ENCODE peak calls at places on chromosome 15, in seven cellular contexts. J, N, L, Q, U, S and X are unnamed samples.

GRCh38 chr15:82543155-82543554 is 2.9 kb upstream of the RPS17 start:
- DNase-seq in Q (peak), S (no peak), N (no peak), U (no peak), J (no peak), L (peak), X (no peak)

GRCh38 chr15:85171736-85172135 is 190.1 kb downstream of the PDE8A start:
- DNase-seq in L (no peak), N (no peak), J (no peak), U (no peak), Q (no peak), S (no peak), X (no peak)

GRCh38 chr15:101244039-101244781 is 7.6 kb downstream of the CHSY1 start:
- DNase-seq in N (no peak), J (no peak), U (no peak), S (no peak), Q (peak), L (no peak), X (no peak)

GRCh38 chr15:86296762-86297161 is 217.1 kb downstream of the AGBL1 start:
- DNase-seq in N (no peak), U (no peak), J (no peak), S (no peak), Q (no peak), L (no peak), X (no peak)

GRCh38 chr15:82535566-82536408 is 4.5 kb downstream of the RPS17 start:
- DNase-seq in J (peak), L (peak), Q (no peak), S (no peak), U (no peak), N (no peak), X (no peak)

GRCh38 chr15:56759450-56759845 is 26.1 kb upstream of the ZNF280D start:
- DNase-seq in U (peak), S (no peak), N (peak), L (peak), J (no peak), Q (peak), X (no peak)

GRCh38 chr15:90814193-90814811 is 54.1 kb upstream of the FURIN start:
- DNase-seq in J (no peak), S (no peak), Q (no peak), U (no peak), N (no peak), L (no peak), X (no peak)

GRCh38 chr15:38486946-38487345 is 33.0 kb downstream of the FAM98B start:
- DNase-seq in Q (no peak), S (no peak), N (no peak), U (no peak), J (no peak), L (no peak), X (no peak)

GRCh38 chr15:34773013-34773412 is 18.2 kb upstream of the GJD2 start:
- DNase-seq in N (no peak), L (no peak), Q (no peak), U (no peak), J (no peak), S (no peak), X (no peak)

GRCh38 chr15:69987492-69988482 is 109.9 kb downstream of the TLE3 start:
- DNase-seq in S (no peak), U (no peak), J (no peak), N (no peak), Q (no peak), L (peak), X (no peak)

GRCh38 chr15:39025331-39025730 is 460.7 kb upstream of the RASGRP1 start:
- DNase-seq in S (no peak), U (no peak), N (no peak), L (peak), Q (peak), J (no peak), X (no peak)

GRCh38 chr15:76274226-76274625 is 37.0 kb downstream of the ETFA start:
- DNase-seq in N (no peak), L (peak), U (no peak), J (no peak), S (no peak), Q (peak), X (no peak)

GRCh38 chr15:36953346-36953745 is 147.0 kb downstream of the MEIS2 start:
- DNase-seq in U (no peak), Q (peak), N (no peak), S (no peak), J (no peak), L (no peak), X (no peak)

GRCh38 chr15:82968066-82968465 is 15.5 kb upstream of the HOMER2 start:
- DNase-seq in U (no peak), L (peak), N (no peak), J (no peak), Q (peak), S (no peak), X (no peak)

GRCh38 chr15:70856177-70856883 is 2.4 kb upstream of the LARP6 start:
- DNase-seq in L (peak), S (no peak), N (no peak), Q (peak), U (no peak), J (no peak), X (no peak)

GRCh38 chr15:57443486-57443885 is 67.2 kb downstream of the CGNL1 start:
- DNase-seq in J (no peak), Q (no peak), U (no peak), N (no peak), L (no peak), S (no peak), X (no peak)

GRCh38 chr15:51625236-51625635 is 2.7 kb upstream of the DMXL2 start:
- DNase-seq in S (no peak), J (no peak), U (no peak), N (no peak), Q (no peak), L (no peak), X (no peak)

GRCh38 chr15:79540551-79540950 is 108.4 kb downstream of the MINAR1 start:
- DNase-seq in U (no peak), Q (no peak), N (no peak), J (no peak), S (no peak), L (no peak), X (no peak)
- TF ChIP-seq CTCF in U (no peak), Q (no peak), N (no peak), J (no peak), S (peak), L (no peak), X (no peak)

DNA sequence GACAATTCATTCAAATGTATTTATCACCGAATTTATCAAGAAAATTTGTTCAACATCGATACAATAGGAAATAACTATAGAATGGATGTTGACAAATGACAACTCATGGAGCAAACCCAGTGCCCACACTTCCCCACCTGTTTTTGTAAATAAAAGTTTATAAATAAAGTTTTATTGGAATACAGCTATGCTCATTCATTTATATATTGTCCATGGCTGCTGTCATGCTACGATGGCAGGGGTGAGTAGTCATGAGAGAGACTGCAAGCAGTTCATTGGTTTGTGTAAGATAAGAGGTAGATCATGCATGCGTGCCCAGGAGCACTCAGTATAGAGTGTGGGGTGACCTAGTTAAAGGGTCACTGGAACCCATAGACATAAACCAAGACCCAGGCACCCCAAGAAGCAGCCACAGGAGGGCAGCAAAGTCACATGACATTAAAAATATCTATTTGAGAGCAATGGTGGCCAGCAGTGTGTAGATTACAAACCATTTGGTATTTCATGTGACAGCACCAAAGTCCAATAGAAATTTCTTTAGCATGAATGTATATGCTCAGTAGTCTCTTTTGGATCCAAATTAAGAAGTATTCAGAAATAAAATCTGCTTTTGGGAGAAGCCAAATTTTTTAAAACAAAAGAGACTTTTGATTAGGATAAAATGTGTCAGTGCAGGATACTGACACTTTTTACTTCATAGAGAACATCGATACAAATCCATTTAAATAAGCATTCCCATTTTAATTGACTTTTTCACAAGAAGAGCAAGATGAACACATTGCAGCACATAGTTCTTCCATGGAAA is 794.8 kb downstream of the MCTP2 start:
- DNase-seq in J (no peak), L (peak), S (peak), U (peak), Q (peak), N (peak), X (no peak)
- TF ChIP-seq CTCF in J (no peak), L (peak), S (peak), U (no peak), Q (peak), N (peak), X (no peak)

DNA sequence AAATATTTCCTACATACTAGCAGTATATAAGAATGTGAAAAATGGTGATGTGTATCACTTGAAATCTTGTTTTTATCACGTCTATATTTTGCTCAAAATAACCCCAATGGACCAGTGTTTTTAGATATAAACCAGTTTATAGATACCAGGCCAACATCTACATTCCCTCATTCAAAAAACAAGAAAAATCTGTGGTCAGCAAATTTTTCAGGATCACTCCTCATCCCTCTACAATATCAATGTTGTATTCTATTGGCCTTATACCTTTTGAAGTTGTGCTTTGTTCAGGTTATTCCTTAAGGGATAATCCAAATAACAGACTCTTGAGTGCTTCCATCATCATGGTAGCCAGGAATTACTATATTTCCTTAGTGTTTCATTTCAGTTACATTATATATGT is 332.9 kb upstream of the ARRDC4 start:
- DNase-seq in N (no peak), U (no peak), J (no peak), L (no peak), Q (no peak), S (no peak), X (no peak)
- TF ChIP-seq CTCF in N (no peak), U (no peak), J (no peak), L (no peak), Q (no peak), S (no peak), X (no peak)

GRCh38 chr15:74786659-74787165 is 4.8 kb downstream of the CSK start:
- DNase-seq in N (peak), S (no peak), Q (no peak), J (no peak), U (no peak), L (no peak), X (no peak)

GRCh38 chr15:74785716-74786032 is 3.8 kb downstream of the CSK start:
- DNase-seq in Q (no peak), N (no peak), J (no peak), S (no peak), U (no peak), L (no peak), X (no peak)

GRCh38 chr15:74784426-74784825 is 2.5 kb downstream of the CSK start:
- DNase-seq in S (no peak), Q (no peak), N (no peak), U (no peak), L (no peak), J (no peak), X (no peak)

GRCh38 chr15:74783808-74784175 is 1.9 kb downstream of the CSK start:
- DNase-seq in Q (no peak), S (no peak), U (no peak), N (no peak), J (no peak), L (no peak), X (no peak)

DNA sequence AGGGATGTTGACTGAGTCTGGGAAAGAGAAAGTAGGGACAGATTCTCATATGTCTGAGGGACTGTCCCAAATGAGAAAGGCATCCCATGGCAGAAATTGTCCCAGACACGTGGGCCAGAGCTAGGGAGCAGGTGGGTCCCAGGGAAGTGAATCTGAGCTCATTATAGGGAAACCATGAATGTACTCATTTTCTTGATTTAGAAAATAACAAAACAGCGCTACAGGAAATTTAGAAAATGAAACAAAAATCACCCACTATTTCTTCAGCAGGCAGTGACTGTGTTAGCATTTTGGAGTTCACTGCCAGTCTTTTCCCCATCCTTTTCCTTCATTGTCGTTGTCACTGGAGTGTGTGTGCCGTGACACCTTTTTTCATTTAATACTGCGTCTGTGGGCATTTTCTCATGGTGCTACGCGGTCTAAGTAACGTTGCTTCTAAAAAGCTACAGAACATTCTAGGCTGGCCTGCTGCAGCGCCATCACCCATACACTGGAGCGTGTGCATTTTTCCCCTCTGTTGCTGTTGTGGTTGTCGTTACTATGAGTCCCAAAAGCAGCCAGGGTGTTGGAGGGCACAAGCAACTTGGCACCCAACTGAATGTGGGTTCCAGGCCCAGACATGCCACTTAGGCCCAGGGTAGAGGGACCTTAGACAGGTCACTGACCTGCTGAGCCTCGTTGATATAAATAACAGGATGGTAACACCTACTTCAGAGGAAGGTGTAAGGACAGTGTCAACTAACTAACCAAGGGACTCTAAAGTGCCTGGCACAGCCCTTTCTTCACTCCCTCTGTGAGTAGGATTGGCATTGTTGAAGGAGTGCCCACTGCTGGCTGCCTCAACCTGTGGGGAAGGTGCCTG is 3.2 kb downstream of the CSK start:
- DNase-seq in J (no peak), L (no peak), S (no peak), N (no peak), Q (no peak), U (no peak), X (peak)
- TF ChIP-seq CTCF in J (no peak), L (no peak), S (no peak), N (no peak), Q (no peak), U (no peak), X (peak)

DNA sequence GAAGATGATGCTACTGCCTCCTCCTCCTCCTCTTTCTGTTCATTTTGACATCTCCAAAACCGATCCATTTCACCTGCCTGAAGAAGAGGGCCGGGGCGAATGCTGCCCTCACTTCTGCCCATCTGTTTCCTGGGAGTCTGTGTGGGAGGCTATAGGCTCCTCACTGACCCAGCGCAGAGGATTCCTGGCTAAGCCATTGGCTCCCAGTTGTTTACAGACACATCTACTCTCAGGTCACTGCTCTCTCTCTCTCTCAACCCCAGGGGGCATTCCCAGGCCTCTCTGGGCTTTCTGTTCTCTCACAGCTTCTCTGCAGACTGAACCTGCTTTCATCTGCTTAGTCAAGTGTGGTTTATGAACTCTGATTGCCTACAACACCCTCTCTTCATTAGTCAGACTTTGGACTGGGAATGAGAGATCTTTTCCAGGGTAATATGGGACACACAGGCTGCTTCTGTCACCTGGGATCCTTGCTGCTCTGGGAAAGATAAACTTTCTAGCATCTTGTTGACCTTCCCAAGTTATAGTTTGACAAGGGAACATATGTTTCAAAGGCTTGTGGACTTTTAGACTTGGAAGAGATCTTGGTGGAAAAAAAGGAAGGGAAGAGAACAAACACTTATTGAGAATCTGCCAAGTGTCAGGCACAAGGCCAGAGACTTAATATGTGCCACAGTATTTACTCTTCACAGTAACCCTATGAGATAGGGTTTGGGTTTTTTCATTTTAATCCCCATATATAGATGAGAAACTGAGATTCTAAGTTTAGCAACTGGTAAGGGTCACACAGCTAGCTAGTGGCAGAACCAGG is 30.2 kb upstream of the USP3 start:
- DNase-seq in S (no peak), J (no peak), Q (peak), U (no peak), L (peak), N (no peak), X (no peak)
- TF ChIP-seq CTCF in S (no peak), J (no peak), Q (peak), U (no peak), L (no peak), N (no peak), X (no peak)

DNA sequence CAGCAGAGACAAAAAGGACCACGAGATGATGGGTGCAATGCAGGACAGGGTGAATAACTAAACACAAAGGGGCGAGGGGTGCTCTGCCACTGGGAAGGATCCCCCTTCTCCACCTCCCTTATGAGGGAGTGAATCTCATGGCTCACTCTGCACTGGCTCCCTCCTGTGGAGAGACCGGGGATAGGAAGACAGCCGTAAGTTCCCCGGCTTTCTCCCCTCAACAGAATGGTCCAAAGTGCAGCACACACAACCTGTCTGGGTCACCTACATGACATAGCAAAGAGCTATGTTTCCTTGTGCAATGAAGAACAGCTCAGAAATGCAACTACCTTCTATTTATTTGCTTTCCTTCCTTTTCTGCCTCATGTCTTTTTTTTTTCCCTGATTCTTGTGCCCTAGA is 7.8 kb upstream of the ACSBG1 start:
- DNase-seq in U (no peak), S (peak), L (peak), N (no peak), J (no peak), Q (no peak), X (no peak)
- TF ChIP-seq CTCF in U (no peak), S (peak), L (peak), N (peak), J (no peak), Q (peak), X (no peak)

GRCh38 chr15:68314563-68314962 is 37.0 kb downstream of the FEM1B start:
- DNase-seq in U (peak), L (no peak), J (no peak), Q (peak), S (no peak), N (no peak), X (no peak)

GRCh38 chr15:68316061-68316804 is 38.7 kb downstream of the FEM1B start:
- DNase-seq in Q (no peak), N (no peak), L (no peak), S (peak), J (no peak), U (peak), X (no peak)

GRCh38 chr15:68313501-68314390 is 36.2 kb downstream of the FEM1B start:
- DNase-seq in Q (no peak), J (no peak), U (no peak), N (no peak), L (no peak), S (no peak), X (no peak)

GRCh38 chr15:68315035-68315434 is 37.5 kb downstream of the FEM1B start:
- DNase-seq in S (no peak), Q (no peak), U (no peak), N (no peak), L (no peak), J (no peak), X (no peak)

DNA sequence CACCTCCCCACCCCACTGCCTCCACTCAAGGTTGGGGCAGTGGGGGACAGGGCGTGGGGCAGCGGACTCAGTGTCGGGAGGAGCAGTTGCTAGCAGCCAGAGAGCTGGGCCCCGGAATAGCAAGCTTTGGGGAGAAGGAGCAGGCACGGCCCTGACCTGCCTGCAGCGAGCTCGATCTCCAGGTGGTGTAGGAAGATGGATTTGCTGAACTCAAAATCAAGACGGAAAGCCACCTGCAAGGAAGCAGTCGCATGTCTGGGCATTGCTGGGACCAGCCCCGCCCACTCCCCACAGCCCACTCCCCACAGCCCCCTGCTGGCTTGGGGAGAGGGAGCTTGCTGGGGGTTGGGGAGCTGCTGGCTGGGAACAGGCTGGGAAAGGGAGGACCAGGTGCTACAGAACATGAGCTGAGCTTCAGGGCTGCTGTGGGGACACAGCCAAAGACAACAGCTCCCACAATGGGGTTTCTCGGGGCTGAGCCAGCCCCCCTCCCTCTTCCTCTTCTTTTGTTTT is 38.0 kb downstream of the FEM1B start:
- DNase-seq in U (peak), N (no peak), L (no peak), J (no peak), S (peak), Q (no peak), X (no peak)
- TF ChIP-seq CTCF in U (no peak), N (no peak), L (no peak), J (no peak), S (no peak), Q (no peak), X (no peak)